ENCODE peak calls at places on chromosomes 11 and 22, in ten cellular contexts. U is stomach, O is colonic mucosa, M is testis, F is suprapubic skin, H is Peyer's patch, C is PC-3, J is GM23248, T is left ventricle myocardium inferior, S is endodermal cell. G is an unnamed sample. For H3K27me3, the result is how much of the 10 kb centered on the place peaks cover.

GRCh38 chr11:77198440-77198849 is 70.4 kb downstream of the MYO7A start:
- DNase-seq in H (peak), J (no peak), C (peak), O (no peak), F (peak), M (no peak), U (no peak), S (peak), T (no peak), G (peak)

GRCh38 chr11:65578667-65579066 is 2.8 kb downstream of the EHBP1L1 start:
- DNase-seq in H (no peak), F (no peak), U (no peak), J (no peak), C (no peak), O (no peak), T (no peak), S (no peak), M (no peak), G (no peak)

GRCh38 chr11:110298298-110298765 is 1.9 kb upstream of the RDX start:
- DNase-seq in J (no peak), C (peak), U (no peak), S (peak), O (no peak), T (no peak), M (no peak), F (no peak), H (no peak), G (no peak)

GRCh38 chr11:83713701-83714100 is 427.5 kb upstream of the CCDC90B start:
- DNase-seq in T (no peak), J (peak), U (peak), C (no peak), O (no peak), S (no peak), H (no peak), F (no peak), M (no peak), G (no peak)

GRCh38 chr22:29903371-29903770 is 20.4 kb downstream of the MTMR3 start:
- DNase-seq in C (no peak), F (no peak), T (no peak), S (no peak), M (no peak), H (no peak), J (no peak), U (no peak), O (no peak), G (no peak)

GRCh38 chr11:130023204-130023603 is 20.6 kb upstream of the PRDM10 start:
- DNase-seq in S (no peak), U (no peak), T (no peak), H (no peak), O (no peak), J (peak), M (no peak), F (no peak), C (peak), G (no peak)

GRCh38 chr11:108286956-108287355 is 64.1 kb downstream of the ATM start:
- DNase-seq in C (no peak), O (no peak), J (no peak), M (no peak), S (no peak), F (no peak), T (no peak), U (no peak), H (no peak), G (no peak)

GRCh38 chr11:107916671-107917241 is 11.5 kb upstream of the RAB39A start:
- DNase-seq in F (no peak), T (no peak), O (peak), C (peak), S (peak), U (peak), M (no peak), H (peak), J (peak), G (no peak)

GRCh38 chr11:90218606-90219005 is 4.2 kb downstream of the CHORDC1 start:
- DNase-seq in O (no peak), J (no peak), H (no peak), F (no peak), C (no peak), T (peak), S (peak), M (no peak), U (no peak), G (peak)

GRCh38 chr11:69411257-69411924 is 70.1 kb upstream of the LINC01488 start:
- DNase-seq in O (no peak), U (no peak), T (no peak), H (no peak), C (peak), S (no peak), J (peak), M (no peak), F (no peak), G (no peak)

GRCh38 chr11:46896719-46897406 is 21.5 kb downstream of the LRP4 start:
- DNase-seq in S (no peak), F (no peak), C (peak), T (no peak), U (no peak), M (no peak), H (no peak), J (peak), O (no peak), G (no peak)

DNA sequence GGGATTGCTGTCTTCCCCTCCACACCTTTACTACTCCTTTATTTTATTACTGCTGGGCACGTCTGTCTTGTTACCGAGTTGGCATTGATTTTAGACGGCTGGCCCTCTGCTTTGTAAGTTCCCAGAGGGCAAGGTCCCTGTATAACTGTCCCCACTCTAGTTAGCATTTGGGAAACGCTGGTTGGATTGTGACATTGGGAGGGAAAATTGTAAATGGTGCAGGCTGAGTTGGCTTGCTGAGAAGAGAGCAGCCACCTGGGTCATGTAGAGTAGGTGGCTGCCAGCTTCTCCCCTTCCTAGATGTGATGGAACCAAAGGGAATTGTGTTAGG is 1.7 kb downstream of the TAB1 start:
- DNase-seq in U (no peak), M (no peak), T (no peak), S (no peak), H (no peak), C (no peak), F (no peak), J (no peak), O (no peak), G (no peak)
- H3K4me3 ChIP-seq in U (no peak), M (no peak), T (no peak), S (no peak), H (no peak), C (no peak), F (no peak), J (no peak), O (no peak), G (no peak)

GRCh38 chr22:47154621-47155081 is 392.2 kb downstream of the TBC1D22A start:
- DNase-seq in M (peak), U (peak), C (peak), S (no peak), H (peak), T (peak), F (no peak), O (no peak), J (peak), G (no peak)
- H3K27me3 ChIP-seq in M (under half), U (under half), C (under half), S (under half), H (under half), T (under half), F (under half), O (under half), J (under half), G (under half)

GRCh38 chr22:19941365-19942070 is at the start of the genes COMT and TXNRD2:
- DNase-seq in C (peak), T (peak), J (peak), H (peak), M (peak), F (peak), U (peak), S (no peak), O (peak), G (peak)
- H3K27ac ChIP-seq in C (peak), T (peak), J (peak), H (peak), M (peak), F (peak), U (peak), S (peak), O (peak), G (peak)

DNA sequence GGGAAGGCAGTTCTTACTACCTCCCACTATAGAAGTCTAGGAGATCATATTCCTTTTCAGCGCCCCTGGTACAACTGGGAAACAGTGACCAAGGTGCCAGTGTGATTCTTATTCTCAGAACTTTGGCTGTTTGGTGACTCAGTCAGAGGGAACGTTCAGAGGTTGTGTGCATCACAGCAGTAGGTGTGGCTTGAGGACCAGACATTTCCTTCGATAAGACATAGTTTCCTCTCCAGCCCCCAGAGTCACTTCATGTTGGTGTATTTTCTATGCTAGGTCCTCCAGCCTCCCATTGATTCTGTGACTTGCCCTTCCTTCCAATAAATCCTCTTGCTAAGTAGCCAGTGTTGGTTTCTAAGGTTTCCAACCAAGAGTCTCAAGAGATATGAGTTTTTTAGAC is 171.9 kb upstream of the MPPED2 start:
- DNase-seq in M (no peak), U (no peak), H (no peak), J (peak), F (no peak), O (no peak), S (no peak), C (no peak), T (no peak), G (no peak)
- H3K4me3 ChIP-seq in M (no peak), U (no peak), H (no peak), J (no peak), F (no peak), O (no peak), S (no peak), C (no peak), T (no peak), G (no peak)

DNA sequence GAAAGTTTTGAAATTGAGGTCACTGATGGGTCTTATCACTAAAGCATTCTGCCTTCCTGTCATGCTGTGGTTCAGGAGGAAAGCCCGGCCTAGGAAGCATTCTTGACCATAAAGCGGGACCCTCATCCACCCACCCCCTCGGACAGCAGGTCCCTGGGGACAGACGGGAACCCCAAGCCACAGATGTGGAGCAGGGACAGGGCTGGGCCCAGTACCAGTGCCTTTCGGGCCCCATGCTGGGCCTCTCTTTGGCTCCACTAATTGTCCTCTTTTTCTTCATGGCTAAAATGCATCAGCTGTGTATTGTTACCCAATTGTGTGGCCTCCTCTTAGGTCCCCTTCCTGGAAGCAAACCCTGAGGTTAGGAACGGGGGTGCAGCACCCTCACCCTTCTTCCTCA is 807.9 kb downstream of the BRD1 start:
- DNase-seq in M (no peak), U (no peak), T (no peak), F (no peak), S (peak), O (no peak), C (no peak), H (no peak), J (no peak), G (no peak)
- H3K27me3 ChIP-seq in M (under half), U (under half), T (half or more), F (under half), S (under half), O (under half), C (under half), H (under half), J (under half), G (under half)

GRCh38 chr11:6687876-6688275 is 4.7 kb upstream of the MRPL17 start:
- DNase-seq in U (no peak), S (no peak), H (no peak), O (no peak), J (no peak), C (no peak), M (no peak), T (no peak), F (no peak), G (no peak)

GRCh38 chr11:6693342-6694228 is 10.4 kb upstream of the MRPL17 start:
- DNase-seq in T (no peak), S (no peak), M (no peak), O (peak), J (peak), H (no peak), U (no peak), F (peak), C (peak), G (no peak)

GRCh38 chr11:6695377-6695776 is 12.2 kb upstream of the MRPL17 start:
- DNase-seq in O (no peak), J (peak), T (no peak), F (no peak), H (no peak), C (no peak), U (no peak), S (no peak), M (no peak), G (no peak)

GRCh38 chr11:6694229-6694535 is 11.0 kb upstream of the MRPL17 start:
- DNase-seq in J (no peak), M (no peak), S (no peak), F (no peak), U (no peak), O (no peak), C (no peak), T (no peak), H (no peak), G (no peak)

DNA sequence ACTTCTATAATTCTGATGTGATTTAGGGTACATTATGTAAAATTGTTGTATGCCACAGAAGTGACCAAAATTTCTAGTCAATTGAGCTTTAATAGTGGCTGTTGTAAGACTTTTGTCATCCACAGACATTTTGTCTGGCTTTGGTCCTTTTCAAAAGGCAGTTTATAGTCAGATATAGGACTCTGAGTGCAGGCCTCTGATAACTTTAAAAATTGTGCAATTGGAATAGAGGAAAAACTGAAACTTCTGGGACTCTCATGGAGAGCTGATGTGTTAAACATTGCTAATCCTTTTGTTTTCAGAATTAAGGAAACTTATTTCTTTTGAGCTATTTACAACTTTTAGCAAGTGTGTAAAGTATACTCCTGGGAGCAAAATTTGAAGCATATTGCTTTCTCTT is 9.0 kb upstream of the MRPL17 start:
- DNase-seq in U (no peak), F (no peak), J (no peak), H (no peak), O (no peak), S (no peak), C (no peak), M (no peak), T (no peak), G (no peak)
- H3K27ac ChIP-seq in U (no peak), F (no peak), J (no peak), H (no peak), O (no peak), S (no peak), C (no peak), M (no peak), T (peak), G (no peak)

DNA sequence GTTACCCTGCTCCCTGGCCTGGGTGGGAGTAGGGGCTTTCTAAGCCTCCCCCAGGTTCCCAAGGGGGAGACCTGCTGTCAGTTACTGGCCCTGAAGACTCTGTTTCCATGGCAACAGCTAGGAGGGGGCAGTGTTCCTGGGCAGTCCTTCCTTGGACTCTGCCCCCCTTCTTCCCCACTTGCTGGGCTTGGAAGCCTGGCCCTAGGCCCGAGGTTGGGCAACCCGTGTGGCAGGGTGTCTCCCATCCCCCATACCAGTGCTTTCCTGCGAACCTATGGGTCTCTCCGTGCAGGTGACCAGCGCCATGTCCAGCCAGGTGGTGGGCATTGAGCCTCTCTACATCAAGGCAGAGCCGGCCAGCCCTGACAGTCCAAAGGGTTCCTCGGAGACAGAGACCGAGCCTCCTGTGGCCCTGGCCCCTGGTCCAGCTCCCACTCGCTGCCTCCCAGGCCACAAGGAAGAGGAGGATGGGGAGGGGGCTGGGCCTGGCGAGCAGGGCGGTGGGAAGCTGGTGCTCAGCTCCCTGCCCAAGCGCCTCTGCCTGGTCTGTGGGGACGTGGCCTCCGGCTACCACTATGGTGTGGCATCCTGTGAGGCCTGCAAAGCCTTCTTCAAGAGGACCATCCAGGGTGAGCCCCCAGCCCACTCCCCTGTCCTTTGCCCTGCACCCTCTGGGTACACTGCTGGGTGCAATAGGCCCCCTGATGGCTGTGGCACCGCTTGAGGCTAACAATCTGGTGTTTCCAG is 1.7 kb downstream of the ESRRA start:
- DNase-seq in S (peak), M (no peak), J (peak), O (peak), U (peak), C (no peak), F (no peak), H (peak), T (no peak), G (peak)
- H3K4me3 ChIP-seq in S (peak), M (no peak), J (peak), O (peak), U (peak), C (peak), F (peak), H (peak), T (peak), G (peak)